ENCODE peak calls at places on chromosomes 6 and 20, in ten cellular contexts. U is IMR-90, B is fibroblast of lung, C is H9, J is NT2/D1, L is PC-3, T is Karpas-422, D is astrocyte, M is endodermal cell, H is adipocyte. Z is an unnamed sample.

GRCh38 chr6:7245668-7246393 is 67.2 kb downstream of the SSR1 start:
- DNase-seq in U (no peak), B (no peak), C (no peak), J (no peak), L (no peak), T (no peak), D (no peak), M (peak), H (no peak), Z (no peak)

GRCh38 chr6:105902401-105903031 is 183.6 kb upstream of the PRDM1 start:
- DNase-seq in U (peak), B (no peak), C (no peak), J (no peak), L (no peak), T (no peak), D (peak), M (no peak), H (peak), Z (peak)

GRCh38 chr20:62749851-62750445 is 41.3 kb downstream of the NTSR1 start:
- DNase-seq in U (no peak), B (no peak), C (no peak), J (no peak), L (no peak), T (no peak), D (no peak), M (no peak), H (no peak), Z (no peak)

GRCh38 chr20:62234346-62234745 is 4.0 kb upstream of the OSBPL2 start:
- DNase-seq in U (no peak), B (no peak), C (no peak), J (no peak), L (no peak), T (no peak), D (no peak), M (no peak), H (no peak), Z (no peak)

GRCh38 chr6:149897015-149897697 is 757 bp downstream of the RAET1E start:
- DNase-seq in U (peak), B (peak), C (no peak), J (no peak), L (peak), T (peak), D (peak), M (no peak), H (peak), Z (no peak)

GRCh38 chr20:6674831-6675230 is 92.7 kb upstream of the BMP2 start:
- DNase-seq in U (no peak), B (no peak), C (no peak), J (no peak), L (no peak), T (no peak), D (no peak), M (no peak), H (no peak), Z (no peak)

GRCh38 chr6:53615633-53616449 is 49.7 kb downstream of the KLHL31 start:
- DNase-seq in U (peak), B (peak), C (no peak), J (no peak), L (peak), T (no peak), D (peak), M (no peak), H (peak), Z (no peak)

GRCh38 chr6:11425431-11425871 is 112.1 kb upstream of the TMEM170B start:
- DNase-seq in U (no peak), B (no peak), C (no peak), J (no peak), L (no peak), T (no peak), D (no peak), M (no peak), H (no peak), Z (peak)

GRCh38 chr6:123118811-123119210 is 122.8 kb downstream of the CLVS2 start:
- DNase-seq in U (no peak), B (no peak), C (no peak), J (no peak), L (peak), T (no peak), D (no peak), M (no peak), H (no peak), Z (no peak)

GRCh38 chr6:166647896-166648295 is 20.8 kb upstream of the RPS6KA2 start:
- DNase-seq in U (no peak), B (no peak), C (no peak), J (no peak), L (no peak), T (no peak), D (no peak), M (no peak), H (no peak), Z (no peak)

GRCh38 chr6:14320342-14320741 is 202.8 kb downstream of the CD83 start:
- DNase-seq in U (no peak), B (no peak), C (no peak), J (no peak), L (no peak), T (no peak), D (no peak), M (no peak), H (no peak), Z (no peak)

GRCh38 chr6:14792118-14792955 is 453.5 kb upstream of the JARID2 start:
- DNase-seq in U (no peak), B (no peak), C (no peak), J (no peak), L (peak), T (no peak), D (no peak), M (no peak), H (no peak), Z (no peak)

GRCh38 chr20:5156670-5157448 is 30.1 kb downstream of the CDS2 start:
- DNase-seq in U (peak), B (peak), C (no peak), J (no peak), L (peak), T (no peak), D (peak), M (no peak), H (no peak), Z (no peak)

GRCh38 chr6:18340781-18341551 is 46.2 kb upstream of the RNF144B start:
- DNase-seq in U (no peak), B (no peak), C (no peak), J (no peak), L (no peak), T (peak), D (no peak), M (no peak), H (no peak), Z (no peak)
- H3K9ac ChIP-seq in U (no peak), B (no peak), C (no peak), J (no peak), L (no peak), T (peak), D (no peak), M (no peak), H (no peak), Z (no peak)

GRCh38 chr20:9353180-9353915 is 161.0 kb upstream of the LAMP5 start:
- DNase-seq in U (no peak), B (no peak), C (no peak), J (no peak), L (no peak), T (no peak), D (no peak), M (no peak), H (no peak), Z (no peak)
- H3K9ac ChIP-seq in U (no peak), B (no peak), C (no peak), J (no peak), L (no peak), T (no peak), D (no peak), M (no peak), H (no peak), Z (no peak)

GRCh38 chr6:151772436-151772835 is 35.0 kb upstream of the ESR1 start:
- DNase-seq in U (no peak), B (no peak), C (no peak), J (no peak), L (no peak), T (no peak), D (no peak), M (no peak), H (no peak), Z (no peak)

GRCh38 chr6:151773382-151773781 is 34.1 kb upstream of the ESR1 start:
- DNase-seq in U (no peak), B (no peak), C (no peak), J (no peak), L (peak), T (no peak), D (no peak), M (peak), H (peak), Z (no peak)
- H3K9ac ChIP-seq in U (no peak), B (no peak), C (no peak), J (no peak), L (no peak), T (no peak), D (no peak), M (no peak), H (no peak), Z (no peak)

DNA sequence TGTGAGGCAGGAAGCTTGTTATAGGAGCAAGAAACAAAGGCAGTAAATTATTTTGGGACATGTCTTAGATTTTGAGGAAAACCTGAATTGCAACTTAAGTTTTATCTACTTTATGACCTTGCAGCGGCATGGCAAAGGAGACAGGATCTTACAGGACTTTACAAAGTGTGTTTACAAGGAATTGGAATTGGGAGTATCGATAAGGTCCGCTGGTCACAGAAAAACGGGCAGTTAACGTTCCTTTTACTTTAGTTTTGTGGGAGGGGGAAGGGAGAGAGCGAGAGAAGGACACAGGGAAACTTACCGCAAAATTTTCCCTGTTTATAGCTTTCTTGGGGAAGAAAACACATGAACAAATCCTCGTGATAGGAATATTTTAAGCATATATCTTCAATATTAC is 1607.2 kb downstream of the GRIK2 start:
- DNase-seq in U (no peak), B (no peak), C (no peak), J (no peak), L (no peak), T (no peak), D (no peak), M (no peak), H (no peak), Z (no peak)
- H3K9ac ChIP-seq in U (no peak), B (no peak), C (no peak), J (no peak), L (no peak), T (no peak), D (no peak), M (no peak), H (no peak), Z (no peak)

GRCh38 chr20:23087587-23088275 is 1.6 kb upstream of the CD93 start:
- DNase-seq in U (no peak), B (no peak), C (no peak), J (no peak), L (no peak), T (no peak), D (no peak), M (no peak), H (no peak), Z (no peak)

GRCh38 chr20:23084845-23085355 is 1.2 kb downstream of the CD93 start:
- DNase-seq in U (no peak), B (no peak), C (no peak), J (no peak), L (no peak), T (no peak), D (no peak), M (no peak), H (no peak), Z (no peak)

GRCh38 chr20:23085415-23086055 is 589 bp downstream of the CD93 start:
- DNase-seq in U (no peak), B (no peak), C (no peak), J (no peak), L (no peak), T (no peak), D (no peak), M (no peak), H (no peak), Z (no peak)

GRCh38 chr20:23086931-23087411 is 847 bp upstream of the CD93 start:
- DNase-seq in U (no peak), B (no peak), C (no peak), J (no peak), L (no peak), T (no peak), D (no peak), M (no peak), H (no peak), Z (no peak)

GRCh38 chr20:23086056-23086551 is at the start of gene CD93:
- DNase-seq in U (peak), B (no peak), C (no peak), J (no peak), L (no peak), T (no peak), D (peak), M (no peak), H (no peak), Z (no peak)
- H3K9ac ChIP-seq in U (no peak), B (no peak), C (no peak), J (no peak), L (no peak), T (no peak), D (peak), M (no peak), H (no peak), Z (no peak)

GRCh38 chr6:27584326-27584725 is 111.4 kb upstream of the ZNF184 start:
- DNase-seq in U (no peak), B (no peak), C (no peak), J (no peak), L (no peak), T (no peak), D (no peak), M (no peak), H (no peak), Z (peak)
- H3K9ac ChIP-seq in U (no peak), B (no peak), C (no peak), J (no peak), L (no peak), T (no peak), D (no peak), M (no peak), H (no peak), Z (no peak)

DNA sequence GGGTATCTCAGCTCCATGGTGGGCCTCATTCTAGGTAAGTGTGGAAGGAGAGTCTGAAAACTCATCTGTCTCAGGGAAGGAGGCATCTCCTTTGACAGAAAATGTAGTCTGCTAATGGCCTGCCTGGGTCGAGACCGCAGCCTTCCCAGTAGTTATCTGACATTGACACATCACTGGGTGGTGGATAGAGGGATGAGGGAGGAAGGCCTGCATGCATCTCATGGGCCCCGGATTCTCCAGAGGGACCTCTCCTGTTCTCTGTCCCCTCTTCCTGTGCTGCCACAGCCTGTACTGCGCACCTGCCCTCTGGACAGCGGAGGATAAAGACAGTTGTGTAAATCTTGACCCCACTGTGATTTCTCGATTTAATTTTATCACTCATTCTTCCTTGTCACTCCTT is 4.7 kb downstream of the PCMTD2 start:
- DNase-seq in U (no peak), B (no peak), C (no peak), J (no peak), L (no peak), T (no peak), D (no peak), M (no peak), H (no peak), Z (no peak)
- H3K9ac ChIP-seq in U (no peak), B (no peak), C (no peak), J (no peak), L (no peak), T (no peak), D (no peak), M (no peak), H (peak), Z (no peak)

DNA sequence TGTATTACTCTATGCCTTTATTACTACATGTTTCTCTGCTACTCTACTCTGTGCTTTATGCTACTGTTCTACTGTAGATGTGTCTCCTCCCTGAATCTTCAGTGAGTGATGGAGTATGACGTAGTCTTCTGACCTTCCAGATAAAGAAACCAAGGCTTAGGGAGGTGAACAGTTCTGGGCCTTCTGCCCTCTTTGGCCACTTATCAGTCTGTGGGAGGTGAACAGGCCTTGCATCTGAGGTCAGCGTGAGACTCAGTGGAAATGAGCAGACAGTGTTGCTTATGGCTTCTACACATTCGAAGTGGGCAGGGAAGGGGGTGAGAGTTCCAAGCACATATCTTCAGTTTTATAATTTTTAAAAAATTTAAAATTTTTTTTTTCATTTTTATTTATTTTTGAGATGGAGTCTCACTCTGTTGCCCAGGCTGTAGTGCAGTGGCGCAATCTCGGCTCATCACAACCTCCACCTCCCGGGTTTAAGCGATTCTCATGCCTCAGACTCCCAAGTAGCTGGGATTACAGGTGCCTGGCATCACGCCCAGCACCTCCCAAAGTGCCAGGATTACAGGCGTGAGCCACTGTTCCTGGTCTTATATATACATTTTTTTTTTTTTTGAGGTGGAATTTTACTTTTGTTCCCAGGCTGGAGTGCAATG is 24.2 kb downstream of the MYBL2 start:
- DNase-seq in U (no peak), B (no peak), C (no peak), J (no peak), L (no peak), T (no peak), D (no peak), M (no peak), H (no peak), Z (no peak)
- H3K9ac ChIP-seq in U (no peak), B (no peak), C (no peak), J (no peak), L (no peak), T (no peak), D (no peak), M (no peak), H (no peak), Z (no peak)

DNA sequence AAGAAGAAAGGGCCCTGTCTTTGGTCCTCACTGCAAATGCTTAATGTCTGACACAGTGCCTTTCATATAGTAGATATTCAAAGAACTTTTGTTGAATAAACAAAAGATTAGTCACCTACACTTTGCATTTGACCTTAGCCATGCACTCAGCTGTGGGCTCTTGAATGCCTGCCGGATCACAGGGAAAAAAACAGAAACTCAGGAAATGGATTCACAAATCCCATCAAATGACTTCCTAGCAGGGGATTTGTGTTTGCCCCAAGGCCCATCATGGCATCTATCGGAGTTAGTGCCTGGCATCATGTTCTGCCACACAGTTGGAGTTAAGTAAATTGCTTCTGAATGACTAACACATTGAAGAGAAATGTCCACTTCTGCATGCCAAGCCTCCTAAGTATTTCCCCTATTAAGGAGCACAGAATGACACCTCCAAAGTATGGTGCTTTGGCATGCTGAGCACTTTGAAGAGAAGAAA is 72.3 kb upstream of the DST start:
- DNase-seq in U (peak), B (peak), C (no peak), J (peak), L (peak), T (no peak), D (peak), M (peak), H (peak), Z (peak)
- H3K9ac ChIP-seq in U (peak), B (no peak), C (no peak), J (no peak), L (peak), T (no peak), D (peak), M (no peak), H (no peak), Z (no peak)

GRCh38 chr6:85450578-85450884 is 648 bp downstream of the NT5E start:
- DNase-seq in U (no peak), B (peak), C (no peak), J (no peak), L (no peak), T (no peak), D (no peak), M (no peak), H (no peak), Z (no peak)

GRCh38 chr6:85451586-85452306 is 1.9 kb downstream of the NT5E start:
- DNase-seq in U (no peak), B (no peak), C (no peak), J (no peak), L (no peak), T (no peak), D (no peak), M (no peak), H (peak), Z (no peak)

GRCh38 chr6:85449388-85449817 is 480 bp upstream of the NT5E start:
- DNase-seq in U (peak), B (peak), C (peak), J (no peak), L (no peak), T (no peak), D (peak), M (no peak), H (peak), Z (peak)

GRCh38 chr6:85452441-85452881 is 2.6 kb downstream of the NT5E start:
- DNase-seq in U (peak), B (peak), C (no peak), J (no peak), L (no peak), T (no peak), D (peak), M (no peak), H (peak), Z (no peak)

GRCh38 chr6:85449818-85450577 is at the start of gene NT5E:
- DNase-seq in U (peak), B (peak), C (peak), J (no peak), L (peak), T (no peak), D (peak), M (peak), H (peak), Z (peak)
- H3K9ac ChIP-seq in U (peak), B (peak), C (peak), J (peak), L (peak), T (no peak), D (peak), M (no peak), H (peak), Z (no peak)

Z was measured in neural progenitor cell.